ENCODE peak calls at places on chromosomes 11 and 22, in nine cellular contexts. One of them, this sample, is unnamed.
A peak's percentile ranks its signal among the peaks of the same experiment; 100 is the strongest.

GRCh38 chr11:127000291-127000968 is at the start of gene KIRREL3:
- DNase-seq in spleen: no peak
- DNase-seq in A549: peak; percentile 58
- DNase-seq in uterus: no peak
- DNase-seq in Peyer's patch: no peak
- DNase-seq in heart left ventricle: no peak
- DNase-seq in sigmoid colon: no peak
- DNase-seq in prostate gland: no peak
- DNase-seq in IMR-90: peak; percentile 40
- DNase-seq in this sample: no peak

GRCh38 chr11:95231126-95231880 is at the start of gene SESN3:
- DNase-seq in A549: peak; percentile 71
- DNase-seq in Peyer's patch: peak; percentile 99
- DNase-seq in spleen: peak; percentile 100
- DNase-seq in heart left ventricle: peak; percentile 99
- DNase-seq in prostate gland: peak; percentile 99
- DNase-seq in IMR-90: peak; percentile 96
- DNase-seq in uterus: peak; percentile 98
- DNase-seq in sigmoid colon: peak; percentile 99
- DNase-seq in this sample: peak; percentile 99

GRCh38 chr22:27420817-27421361 is 380.7 kb downstream of the MN1 start:
- DNase-seq in sigmoid colon: peak; percentile 93
- DNase-seq in spleen: peak; percentile 24
- DNase-seq in uterus: peak; percentile 69
- DNase-seq in heart left ventricle: peak; percentile 91
- DNase-seq in Peyer's patch: peak; percentile 63
- DNase-seq in prostate gland: peak; percentile 92
- DNase-seq in A549: no peak
- DNase-seq in IMR-90: peak; percentile 95
- DNase-seq in this sample: peak; percentile 96

GRCh38 chr11:104390696-104391095 is 226.7 kb upstream of the PDGFD start:
- DNase-seq in IMR-90: peak; percentile 25
- DNase-seq in prostate gland: no peak
- DNase-seq in Peyer's patch: no peak
- DNase-seq in heart left ventricle: no peak
- DNase-seq in sigmoid colon: no peak
- DNase-seq in uterus: no peak
- DNase-seq in A549: no peak
- DNase-seq in spleen: no peak
- DNase-seq in this sample: no peak

GRCh38 chr11:25038131-25038530 is 541.3 kb downstream of the LUZP2 start:
- DNase-seq in sigmoid colon: no peak
- DNase-seq in IMR-90: no peak
- DNase-seq in Peyer's patch: no peak
- DNase-seq in prostate gland: no peak
- DNase-seq in uterus: no peak
- DNase-seq in spleen: no peak
- DNase-seq in A549: no peak
- DNase-seq in heart left ventricle: no peak
- DNase-seq in this sample: no peak

GRCh38 chr22:20171288-20172037 is 20.6 kb upstream of the CCDC188 start:
- DNase-seq in spleen: no peak
- DNase-seq in prostate gland: no peak
- DNase-seq in uterus: no peak
- DNase-seq in IMR-90: no peak
- DNase-seq in Peyer's patch: no peak
- DNase-seq in A549: no peak
- DNase-seq in sigmoid colon: no peak
- DNase-seq in heart left ventricle: no peak
- DNase-seq in this sample: no peak

GRCh38 chr22:29109853-29110252 is 37.0 kb downstream of the KREMEN1 start:
- DNase-seq in A549: no peak
- DNase-seq in spleen: no peak
- DNase-seq in IMR-90: peak; percentile 54
- DNase-seq in heart left ventricle: no peak
- DNase-seq in sigmoid colon: no peak
- DNase-seq in uterus: no peak
- DNase-seq in Peyer's patch: peak; percentile 52
- DNase-seq in prostate gland: no peak
- DNase-seq in this sample: no peak

GRCh38 chr11:11567862-11568650 is 53.7 kb downstream of the GALNT18 start:
- DNase-seq in IMR-90: peak; percentile 30
- DNase-seq in Peyer's patch: no peak
- DNase-seq in sigmoid colon: peak; percentile 88
- DNase-seq in prostate gland: peak; percentile 36
- DNase-seq in heart left ventricle: no peak
- DNase-seq in A549: no peak
- DNase-seq in spleen: no peak
- DNase-seq in uterus: peak; percentile 62
- DNase-seq in this sample: no peak

GRCh38 chr11:119891392-119891791 is 162.4 kb upstream of the NECTIN1 start:
- DNase-seq in A549: no peak
- DNase-seq in spleen: peak; percentile 43
- DNase-seq in IMR-90: no peak
- DNase-seq in sigmoid colon: no peak
- DNase-seq in prostate gland: no peak
- DNase-seq in heart left ventricle: peak; percentile 90
- DNase-seq in Peyer's patch: no peak
- DNase-seq in uterus: no peak
- DNase-seq in this sample: no peak

GRCh38 chr22:25545117-25545516 is 19.4 kb upstream of the GRK3 start:
- DNase-seq in uterus: no peak
- DNase-seq in IMR-90: no peak
- DNase-seq in sigmoid colon: no peak
- DNase-seq in Peyer's patch: no peak
- DNase-seq in A549: no peak
- DNase-seq in prostate gland: no peak
- DNase-seq in spleen: no peak
- DNase-seq in heart left ventricle: no peak
- DNase-seq in this sample: no peak

DNA sequence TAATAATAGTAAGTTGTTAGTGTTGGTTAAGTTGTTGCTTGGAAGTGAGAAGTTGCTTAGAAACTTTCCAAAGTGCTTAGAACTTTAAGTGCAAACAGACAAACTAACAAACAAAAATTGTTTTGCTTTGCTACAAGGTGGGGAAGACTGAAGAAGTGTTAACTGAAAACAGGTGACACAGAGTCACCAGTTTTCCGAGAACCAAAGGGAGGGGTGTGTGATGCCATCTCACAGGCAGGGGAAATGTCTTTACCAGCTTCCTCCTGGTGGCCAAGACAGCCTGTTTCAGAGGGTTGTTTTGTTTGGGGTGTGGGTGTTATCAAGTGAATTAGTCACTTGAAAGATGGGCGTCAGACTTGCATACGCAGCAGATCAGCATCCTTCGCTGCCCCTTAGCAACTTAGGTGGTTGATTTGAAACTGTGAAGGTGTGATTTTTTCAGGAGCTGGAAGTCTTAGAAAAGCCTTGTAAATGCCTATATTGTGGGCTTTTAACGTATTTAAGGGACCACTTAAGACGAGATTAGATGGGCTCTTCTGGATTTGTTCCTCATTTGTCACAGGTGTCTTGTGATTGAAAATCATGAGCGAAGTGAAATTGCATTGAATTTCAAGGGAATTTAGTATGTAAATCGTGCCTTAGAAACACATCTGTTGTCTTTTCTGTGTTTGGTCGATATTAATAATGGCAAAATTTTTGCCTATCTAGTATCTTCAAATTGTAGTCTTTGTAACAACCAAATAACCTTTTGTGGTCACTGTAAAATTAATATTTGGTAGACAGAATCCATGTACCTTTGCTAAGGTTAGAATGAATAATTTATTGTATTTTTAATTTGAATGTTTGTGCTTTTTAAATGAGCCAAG is 2.7 kb downstream of the NEAT1 start:
- DNase-seq in heart left ventricle: no peak
- DNase-seq in sigmoid colon: peak; percentile 76
- DNase-seq in uterus: peak; percentile 62
- DNase-seq in spleen: peak; percentile 85
- DNase-seq in Peyer's patch: peak; percentile 91
- DNase-seq in IMR-90: peak; percentile 78
- DNase-seq in A549: no peak
- DNase-seq in prostate gland: no peak
- DNase-seq in this sample: no peak
- TF ChIP-seq POLR2A in heart left ventricle: peak; percentile 44
- TF ChIP-seq POLR2A in sigmoid colon: peak; percentile 19
- TF ChIP-seq POLR2A in uterus: no peak
- TF ChIP-seq POLR2A in spleen: peak; percentile 89
- TF ChIP-seq POLR2A in Peyer's patch: peak; percentile 76
- TF ChIP-seq POLR2A in IMR-90: peak; percentile 49
- TF ChIP-seq POLR2A in A549: no peak
- TF ChIP-seq POLR2A in prostate gland: peak; percentile 14
- TF ChIP-seq POLR2A in this sample: peak; percentile 32

GRCh38 chr22:38127869-38128268 is 17.4 kb upstream of the BAIAP2L2 start:
- DNase-seq in A549: no peak
- DNase-seq in spleen: no peak
- DNase-seq in Peyer's patch: no peak
- DNase-seq in IMR-90: no peak
- DNase-seq in uterus: no peak
- DNase-seq in sigmoid colon: no peak
- DNase-seq in heart left ventricle: no peak
- DNase-seq in prostate gland: no peak
- DNase-seq in this sample: no peak
- TF ChIP-seq CTCF in A549: no peak
- TF ChIP-seq CTCF in spleen: no peak
- TF ChIP-seq CTCF in Peyer's patch: no peak
- TF ChIP-seq CTCF in IMR-90: no peak
- TF ChIP-seq CTCF in uterus: no peak
- TF ChIP-seq CTCF in sigmoid colon: no peak
- TF ChIP-seq CTCF in heart left ventricle: no peak
- TF ChIP-seq CTCF in prostate gland: no peak
- TF ChIP-seq CTCF in this sample: no peak

GRCh38 chr22:43923191-43923590 is 414 bp upstream of the PNPLA3 start:
- DNase-seq in sigmoid colon: no peak
- DNase-seq in prostate gland: no peak
- DNase-seq in heart left ventricle: no peak
- DNase-seq in A549: no peak
- DNase-seq in uterus: no peak
- DNase-seq in Peyer's patch: no peak
- DNase-seq in IMR-90: no peak
- DNase-seq in spleen: no peak
- DNase-seq in this sample: no peak
- H3K27ac ChIP-seq in sigmoid colon: no peak overlapping the region
- H3K27ac ChIP-seq in prostate gland: no peak overlapping the region
- H3K27ac ChIP-seq in heart left ventricle: no peak overlapping the region
- H3K27ac ChIP-seq in A549: peak overlapping the region; percentile 58
- H3K27ac ChIP-seq in uterus: no peak overlapping the region
- H3K27ac ChIP-seq in Peyer's patch: no peak overlapping the region
- H3K27ac ChIP-seq in IMR-90: peak overlapping the region; percentile 91
- H3K27ac ChIP-seq in spleen: no peak overlapping the region
- H3K27ac ChIP-seq in this sample: no peak overlapping the region

DNA sequence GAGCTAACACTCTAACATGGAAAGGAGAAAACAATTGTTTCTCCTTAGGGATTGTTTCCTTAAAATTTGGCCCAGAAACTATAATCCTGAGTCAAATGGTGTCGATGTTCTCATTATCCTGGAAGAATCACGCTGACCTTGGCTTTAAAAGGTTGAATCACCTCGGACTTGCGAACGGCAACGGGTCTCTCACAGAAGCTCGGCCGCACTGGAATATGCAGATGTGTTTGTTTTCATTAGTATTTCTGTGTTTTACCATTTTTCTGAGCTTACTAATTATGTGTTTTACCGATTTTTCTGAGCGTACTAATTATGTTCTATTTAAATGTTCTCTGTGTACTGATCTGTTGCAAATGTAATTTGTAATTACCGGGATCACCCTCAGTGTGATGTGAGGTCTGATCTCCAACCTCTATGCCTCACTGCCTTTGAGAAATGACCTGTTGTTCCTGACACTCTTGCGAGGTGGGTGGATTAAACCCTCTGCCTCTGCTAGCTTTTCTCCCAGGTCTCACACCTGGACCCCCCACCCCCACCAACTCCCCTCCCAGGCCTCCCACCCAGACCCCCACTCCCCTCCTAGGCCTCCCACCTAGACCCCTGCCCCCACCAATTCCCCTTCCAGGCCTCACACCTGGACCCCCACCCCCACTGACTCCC is 38.3 kb upstream of the BRSK2 start:
- DNase-seq in A549: no peak
- DNase-seq in heart left ventricle: no peak
- DNase-seq in sigmoid colon: peak; percentile 14
- DNase-seq in IMR-90: no peak
- DNase-seq in Peyer's patch: no peak
- DNase-seq in uterus: no peak
- DNase-seq in prostate gland: no peak
- DNase-seq in spleen: peak; percentile 3
- DNase-seq in this sample: no peak
- TF ChIP-seq POLR2A in A549: peak; percentile 39
- TF ChIP-seq POLR2A in heart left ventricle: no peak
- TF ChIP-seq POLR2A in sigmoid colon: no peak
- TF ChIP-seq POLR2A in IMR-90: no peak
- TF ChIP-seq POLR2A in Peyer's patch: no peak
- TF ChIP-seq POLR2A in uterus: no peak
- TF ChIP-seq POLR2A in prostate gland: no peak
- TF ChIP-seq POLR2A in spleen: no peak
- TF ChIP-seq POLR2A in this sample: no peak

DNA sequence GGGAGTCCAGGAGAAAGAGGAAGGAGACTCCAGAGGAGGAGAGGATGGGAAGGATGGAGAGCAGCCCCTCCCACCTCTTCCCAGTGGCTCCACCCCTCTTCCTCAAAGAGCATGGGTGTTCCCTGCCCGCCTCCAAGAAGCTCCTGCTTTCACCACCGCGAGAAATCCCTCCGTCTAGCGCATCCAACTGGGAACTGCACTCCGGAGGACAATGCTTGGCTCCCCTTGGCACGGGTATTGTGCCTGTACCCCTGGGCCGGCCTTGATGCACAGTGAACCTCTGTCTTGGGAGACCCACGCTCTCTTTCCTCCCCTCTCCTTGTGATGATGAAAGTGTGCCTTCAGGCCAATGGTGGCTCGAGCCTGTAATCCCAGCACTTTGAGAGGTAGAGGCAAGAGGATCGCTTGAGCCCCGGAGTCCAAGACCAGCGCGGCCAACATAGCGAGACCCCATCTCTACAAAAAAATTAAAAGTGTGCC is 14.9 kb upstream of the ADA2 start:
- DNase-seq in IMR-90: no peak
- DNase-seq in prostate gland: no peak
- DNase-seq in sigmoid colon: no peak
- DNase-seq in uterus: no peak
- DNase-seq in spleen: peak; percentile 53
- DNase-seq in Peyer's patch: no peak
- DNase-seq in A549: no peak
- DNase-seq in heart left ventricle: no peak
- DNase-seq in this sample: no peak
- TF ChIP-seq CTCF in IMR-90: no peak
- TF ChIP-seq CTCF in prostate gland: no peak
- TF ChIP-seq CTCF in sigmoid colon: no peak
- TF ChIP-seq CTCF in uterus: no peak
- TF ChIP-seq CTCF in spleen: no peak
- TF ChIP-seq CTCF in Peyer's patch: no peak
- TF ChIP-seq CTCF in A549: no peak
- TF ChIP-seq CTCF in heart left ventricle: no peak
- TF ChIP-seq CTCF in this sample: no peak

GRCh38 chr22:50289942-50290630 is 17.4 kb downstream of the PLXNB2 start:
- DNase-seq in Peyer's patch: no peak
- DNase-seq in A549: no peak
- DNase-seq in heart left ventricle: no peak
- DNase-seq in uterus: no peak
- DNase-seq in spleen: no peak
- DNase-seq in IMR-90: no peak
- DNase-seq in prostate gland: no peak
- DNase-seq in sigmoid colon: no peak
- DNase-seq in this sample: no peak
- H3K27ac ChIP-seq in Peyer's patch: no peak overlapping the region
- H3K27ac ChIP-seq in A549: no peak overlapping the region
- H3K27ac ChIP-seq in heart left ventricle: no peak overlapping the region
- H3K27ac ChIP-seq in uterus: no peak overlapping the region
- H3K27ac ChIP-seq in spleen: no peak overlapping the region
- H3K27ac ChIP-seq in IMR-90: no peak overlapping the region
- H3K27ac ChIP-seq in prostate gland: no peak overlapping the region
- H3K27ac ChIP-seq in sigmoid colon: no peak overlapping the region
- H3K27ac ChIP-seq in this sample: no peak overlapping the region

GRCh38 chr11:34021977-34022735 is 29.4 kb upstream of the CAPRIN1 start:
- DNase-seq in uterus: no peak
- DNase-seq in A549: no peak
- DNase-seq in heart left ventricle: no peak
- DNase-seq in IMR-90: no peak
- DNase-seq in spleen: no peak
- DNase-seq in prostate gland: no peak
- DNase-seq in sigmoid colon: no peak
- DNase-seq in Peyer's patch: no peak
- DNase-seq in this sample: no peak
- TF ChIP-seq POLR2A in uterus: no peak
- TF ChIP-seq POLR2A in A549: no peak
- TF ChIP-seq POLR2A in heart left ventricle: no peak
- TF ChIP-seq POLR2A in IMR-90: no peak
- TF ChIP-seq POLR2A in spleen: no peak
- TF ChIP-seq POLR2A in prostate gland: no peak
- TF ChIP-seq POLR2A in sigmoid colon: no peak
- TF ChIP-seq POLR2A in Peyer's patch: no peak
- TF ChIP-seq POLR2A in this sample: no peak

This sample was measured in esophagus muscularis mucosa.